ENCODE peak calls at places on chromosomes 6 and 20, in seven cellular contexts. M is GM04503; C is stimulated activated CD4-positive, alpha-beta T cell treated with anti-CD3 and anti-CD28 coated beads, TNF-alpha, amount 100 ng/mL, for 24 hours; D is activated naive CD4-positive, alpha-beta T cell treated with anti-CD3 and anti-CD28 coated beads for 36 hours; U is lower leg skin; X is HFFc6; L is T-helper 2 cell. W is an unnamed sample.

GRCh38 chr6:42148058-42148457 is 5.6 kb upstream of the C6orf132 start:
- DNase-seq in M (no peak), C (no peak), D (no peak), U (no peak), X (no peak), L (no peak), W (no peak)

GRCh38 chr20:45300961-45301360 is 5.7 kb upstream of the RBPJL start:
- DNase-seq in M (no peak), C (peak), D (peak), U (no peak), X (peak), L (no peak), W (no peak)

GRCh38 chr20:21082584-21082983 is 23.6 kb downstream of the LINC00237 start:
- DNase-seq in M (no peak), C (no peak), D (no peak), U (no peak), X (no peak), L (no peak), W (no peak)

GRCh38 chr6:30450908-30451818 is 38.1 kb upstream of the HLA-E start:
- DNase-seq in M (no peak), C (peak), D (peak), U (peak), X (peak), L (peak), W (no peak)

GRCh38 chr6:30720738-30721197 is 616 bp downstream of the TUBB start:
- DNase-seq in M (no peak), C (peak), D (peak), U (peak), X (no peak), L (peak), W (peak)

GRCh38 chr20:63172726-63173125 is 43.2 kb downstream of the YTHDF1 start:
- DNase-seq in M (no peak), C (no peak), D (no peak), U (no peak), X (no peak), L (no peak), W (no peak)

GRCh38 chr6:73028124-73028766 is 197.1 kb downstream of the KHDC1L start:
- DNase-seq in M (no peak), C (no peak), D (no peak), U (no peak), X (no peak), L (no peak), W (no peak)

GRCh38 chr6:11006060-11006459 is 38.0 kb downstream of the ELOVL2 start:
- DNase-seq in M (no peak), C (no peak), D (no peak), U (no peak), X (no peak), L (no peak), W (no peak)

GRCh38 chr6:47187883-47188587 is 121.7 kb downstream of the TNFRSF21 start:
- DNase-seq in M (no peak), C (no peak), D (no peak), U (no peak), X (peak), L (no peak), W (no peak)

GRCh38 chr6:161211380-161212035 is 62.4 kb downstream of the AGPAT4 start:
- DNase-seq in M (no peak), C (no peak), D (no peak), U (no peak), X (no peak), L (no peak), W (no peak)

GRCh38 chr6:113591896-113592827 is 265.0 kb upstream of the MARCKS start:
- DNase-seq in M (no peak), C (no peak), D (no peak), U (no peak), X (no peak), L (no peak), W (peak)

GRCh38 chr6:12420626-12421025 is 130.5 kb downstream of the EDN1 start:
- DNase-seq in M (no peak), C (no peak), D (no peak), U (no peak), X (no peak), L (no peak), W (no peak)

GRCh38 chr20:61560361-61560853 is 308.3 kb downstream of the CDH4 start:
- DNase-seq in M (peak), C (no peak), D (no peak), U (no peak), X (peak), L (no peak), W (no peak)

GRCh38 chr6:14217728-14218637 is 100.4 kb downstream of the CD83 start:
- DNase-seq in M (no peak), C (no peak), D (no peak), U (no peak), X (no peak), L (no peak), W (no peak)

GRCh38 chr6:105135907-105136432 is 43.8 kb downstream of the POPDC3 start:
- DNase-seq in M (peak), C (no peak), D (no peak), U (no peak), X (no peak), L (no peak), W (no peak)

GRCh38 chr20:1242530-1242929 is 16.7 kb downstream of the RAD21L1 start:
- DNase-seq in M (peak), C (no peak), D (no peak), U (no peak), X (peak), L (no peak), W (no peak)

GRCh38 chr6:148223424-148223842 is 119.2 kb upstream of the SASH1 start:
- DNase-seq in M (no peak), C (no peak), D (no peak), U (no peak), X (peak), L (no peak), W (no peak)

GRCh38 chr20:17935186-17935585 is 33.4 kb downstream of the SNX5 start:
- DNase-seq in M (no peak), C (no peak), D (no peak), U (no peak), X (no peak), L (no peak), W (no peak)

GRCh38 chr6:36350082-36350481 is 13.4 kb upstream of the BNIP5 start:
- DNase-seq in M (no peak), C (no peak), D (no peak), U (no peak), X (no peak), L (no peak), W (no peak)

GRCh38 chr20:64233725-64234124 is 21.8 kb upstream of the PCMTD2 start:
- DNase-seq in M (no peak), C (no peak), D (no peak), U (no peak), X (no peak), L (no peak), W (no peak)

GRCh38 chr6:34684919-34685318 is 11.6 kb downstream of the ILRUN start:
- DNase-seq in M (no peak), C (no peak), D (no peak), U (no peak), X (no peak), L (no peak), W (no peak)

GRCh38 chr6:166656269-166657206 is 29.5 kb upstream of the RPS6KA2 start:
- DNase-seq in M (no peak), C (no peak), D (no peak), U (no peak), X (no peak), L (no peak), W (peak)

GRCh38 chr6:148239777-148240462 is 102.7 kb upstream of the SASH1 start:
- DNase-seq in M (no peak), C (no peak), D (no peak), U (no peak), X (no peak), L (no peak), W (no peak)

GRCh38 chr6:20876016-20876415 is 341.8 kb downstream of the CDKAL1 start:
- DNase-seq in M (no peak), C (no peak), D (no peak), U (no peak), X (peak), L (no peak), W (no peak)

GRCh38 chr20:25042531-25043498 is 15.1 kb downstream of the ACSS1 start:
- DNase-seq in M (no peak), C (peak), D (peak), U (no peak), X (no peak), L (peak), W (no peak)

GRCh38 chr6:27839303-27840081 is 72.7 kb downstream of the OR2B2 start:
- DNase-seq in M (no peak), C (peak), D (peak), U (peak), X (peak), L (no peak), W (no peak)

GRCh38 chr6:34922177-34922663 is 33.2 kb downstream of the ANKS1A start:
- DNase-seq in M (peak), C (no peak), D (no peak), U (no peak), X (peak), L (no peak), W (no peak)

W was measured in NCI-H2171.